ENCODE peak calls at places on chromosomes 6 and 20, in five cellular contexts. N, F, M, H and B are unnamed samples.

GRCh38 chr6:130822736-130823135 is 4.5 kb upstream of the SMLR1 start:
- DNase-seq in N (no peak), F (no peak), M (no peak), H (no peak), B (no peak)

GRCh38 chr6:15062311-15063252 is 183.3 kb upstream of the JARID2 start:
- DNase-seq in N (no peak), F (peak; percentile 91), M (no peak), H (no peak), B (no peak)

GRCh38 chr6:166490671-166491500 is 95.6 kb downstream of the RAMACL start:
- DNase-seq in N (no peak), F (peak; percentile 80), M (no peak), H (no peak), B (peak; percentile 52)

GRCh38 chr20:7976015-7976414 is 35.8 kb upstream of the HAO1 start:
- DNase-seq in N (no peak), F (peak; percentile 6), M (no peak), H (no peak), B (no peak)

GRCh38 chr6:135434095-135434494 is 63.4 kb downstream of the AHI1 start:
- DNase-seq in N (no peak), F (no peak), M (no peak), H (no peak), B (no peak)

GRCh38 chr6:98260382-98260781 is 574.0 kb upstream of the POU3F2 start:
- DNase-seq in N (no peak), F (no peak), M (no peak), H (no peak), B (no peak)

GRCh38 chr6:64949257-64949656 is 757.8 kb downstream of the EYS start:
- DNase-seq in N (peak; percentile 14), F (no peak), M (no peak), H (no peak), B (no peak)

GRCh38 chr6:85389180-85389797 is 60.6 kb upstream of the NT5E start:
- DNase-seq in N (peak; percentile 17), F (no peak), M (no peak), H (no peak), B (no peak)

GRCh38 chr6:45697605-45698004 is 318.1 kb downstream of the CLIC5 start:
- DNase-seq in N (no peak), F (peak; percentile 93), M (no peak), H (no peak), B (no peak)

GRCh38 chr6:105272783-105273182 is 93.0 kb upstream of the POPDC3 start:
- DNase-seq in N (peak; percentile 36), F (peak; percentile 33), M (peak; percentile 66), H (no peak), B (no peak)

GRCh38 chr6:105276374-105276773 is 96.6 kb upstream of the POPDC3 start:
- DNase-seq in N (no peak), F (no peak), M (no peak), H (no peak), B (no peak)

GRCh38 chr6:105273589-105273988 is 93.8 kb upstream of the POPDC3 start:
- DNase-seq in N (peak; percentile 16), F (no peak), M (no peak), H (no peak), B (no peak)

GRCh38 chr6:105275542-105275941 is 95.7 kb upstream of the POPDC3 start:
- DNase-seq in N (no peak), F (no peak), M (no peak), H (no peak), B (no peak)

GRCh38 chr6:105274678-105275077 is 94.9 kb upstream of the POPDC3 start:
- DNase-seq in N (no peak), F (no peak), M (no peak), H (no peak), B (no peak)
- TF ChIP-seq CTCF in N (no peak), F (no peak), M (no peak), H (no peak), B (no peak)

DNA sequence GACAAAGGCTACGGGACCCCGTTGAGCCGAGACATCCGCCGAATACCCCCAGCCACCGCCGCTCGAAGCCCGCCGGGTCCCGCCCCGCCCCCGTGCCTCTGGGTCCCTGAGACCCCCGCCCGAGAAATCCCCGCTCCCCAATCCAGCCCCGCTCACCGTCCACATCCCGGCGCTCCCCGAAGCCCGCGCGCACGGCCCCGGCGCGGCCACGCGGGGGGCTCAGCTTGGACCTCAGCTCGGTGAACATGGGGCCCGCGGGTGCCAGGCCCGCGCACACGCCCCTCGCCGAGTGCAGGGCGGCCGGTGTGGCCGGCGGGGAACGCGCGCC is 257 bp downstream of the SAMD10 start:
- DNase-seq in N (no peak), F (no peak), M (no peak), H (no peak), B (no peak)
- H3K4me1 ChIP-seq in N (peaks cover 18% of the 10 kb centered on the region), F (peaks cover 8% of the 10 kb centered on the region), M (peaks cover 3% of the 10 kb centered on the region), H (peaks cover 16% of the 10 kb centered on the region), B (peaks cover 25% of the 10 kb centered on the region)

GRCh38 chr6:148221580-148221979 is 121.1 kb upstream of the SASH1 start:
- DNase-seq in N (peak; percentile 27), F (no peak), M (no peak), H (no peak), B (no peak)
- TF ChIP-seq CTCF in N (no peak), F (no peak), M (no peak), H (no peak), B (no peak)

GRCh38 chr20:64073476-64074183 is 5.7 kb downstream of the RGS19 start:
- DNase-seq in N (no peak), F (no peak), M (no peak), H (no peak), B (no peak)

GRCh38 chr20:64072664-64073063 is 6.7 kb downstream of the RGS19 start:
- DNase-seq in N (no peak), F (no peak), M (no peak), H (no peak), B (no peak)

GRCh38 chr20:64074963-64075362 is 4.4 kb downstream of the RGS19 start:
- DNase-seq in N (no peak), F (no peak), M (no peak), H (no peak), B (no peak)

GRCh38 chr20:64075556-64075955 is 3.8 kb downstream of the RGS19 start:
- DNase-seq in N (no peak), F (no peak), M (no peak), H (no peak), B (no peak)

DNA sequence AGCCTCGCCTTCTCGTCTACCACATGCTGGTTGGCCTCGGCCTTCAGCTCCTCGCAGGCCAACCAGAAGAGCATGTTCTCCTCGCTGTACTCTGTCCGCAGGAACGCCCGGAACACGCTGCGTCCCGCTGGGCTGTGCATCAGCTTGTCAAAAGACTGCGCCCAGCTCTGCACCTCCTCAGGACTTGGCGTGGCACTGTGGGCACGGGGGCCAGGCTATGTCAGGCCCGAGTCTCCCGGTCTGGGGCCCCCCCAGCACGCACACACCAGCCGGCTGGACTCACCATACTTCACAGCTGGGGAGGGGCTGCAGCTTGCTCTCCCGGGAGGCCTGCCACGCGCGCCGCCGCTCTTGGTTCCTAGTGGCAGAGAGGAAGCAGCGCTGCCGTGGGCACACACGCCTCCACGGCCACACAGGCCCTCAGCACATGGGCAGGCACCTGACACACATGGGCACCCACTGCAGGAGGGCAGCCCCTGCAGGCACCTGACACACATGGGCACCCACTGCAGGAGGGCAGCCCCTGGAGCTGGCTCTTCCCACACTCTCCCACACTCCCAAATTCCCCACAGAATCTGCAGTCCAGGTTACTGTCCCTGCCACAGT is 5.0 kb downstream of the RGS19 start:
- DNase-seq in N (no peak), F (no peak), M (no peak), H (no peak), B (no peak)
- H3K4me1 ChIP-seq in N (peaks cover 11% of the 10 kb centered on the region), F (peaks cover 4% of the 10 kb centered on the region), M (no peaks in the 10 kb centered on the region), H (no peaks in the 10 kb centered on the region), B (no peaks in the 10 kb centered on the region)

GRCh38 chr20:22180244-22180643 is 404.1 kb downstream of the FOXA2 start:
- DNase-seq in N (peak; percentile 58), F (no peak), M (peak; percentile 41), H (no peak), B (no peak)
- TF ChIP-seq CTCF in N (peak; percentile 83), F (no peak), M (peak; percentile 81), H (no peak), B (no peak)